ENCODE peak calls at places on chromosome 16, in five cellular contexts. F is hepatocyte, V is PC-3, B is HCT116, E is GM23248. I is an unnamed sample. For H3K9me2, the result is how much of the 10 kb centered on the place peaks cover.

GRCh38 chr16:787978-788398 is at the start of gene RPUSD1:
- DNase-seq in V (no peak), F (no peak), E (no peak), B (no peak), I (peak)

GRCh38 chr16:54193656-54194007 is 93.0 kb downstream of the IRX3 start:
- DNase-seq in F (peak), B (peak), V (peak), E (peak), I (peak)

GRCh38 chr16:64363039-64363438 is 758.8 kb downstream of the CDH11 start:
- DNase-seq in F (no peak), E (peak), B (no peak), V (no peak), I (no peak)

GRCh38 chr16:11036040-11036439 is 91.7 kb downstream of the CLEC16A start:
- DNase-seq in V (no peak), B (no peak), E (no peak), F (no peak), I (no peak)

GRCh38 chr16:64356267-64356666 is 765.6 kb downstream of the CDH11 start:
- DNase-seq in E (peak), B (no peak), V (peak), F (peak), I (no peak)

GRCh38 chr16:11560701-11561439 is 25.8 kb downstream of the LITAF start:
- DNase-seq in V (no peak), F (peak), B (no peak), E (no peak), I (peak)

GRCh38 chr16:14564881-14565687 is 65.0 kb downstream of the PARN start:
- DNase-seq in V (peak), B (no peak), E (peak), F (peak), I (peak)

GRCh38 chr16:86903068-86903467 is 324.7 kb downstream of the FOXL1 start:
- DNase-seq in F (no peak), E (no peak), V (no peak), B (no peak), I (no peak)

GRCh38 chr16:86882586-86883280 is 304.4 kb downstream of the FOXL1 start:
- DNase-seq in V (peak), F (peak), B (no peak), E (peak), I (no peak)

GRCh38 chr16:53129281-53130192 is 74.7 kb downstream of the CHD9 start:
- DNase-seq in V (peak), F (peak), B (no peak), E (peak), I (peak)

GRCh38 chr16:51941412-51941811 is 605.5 kb downstream of the TOX3 start:
- DNase-seq in V (no peak), F (no peak), E (no peak), B (no peak), I (no peak)

DNA sequence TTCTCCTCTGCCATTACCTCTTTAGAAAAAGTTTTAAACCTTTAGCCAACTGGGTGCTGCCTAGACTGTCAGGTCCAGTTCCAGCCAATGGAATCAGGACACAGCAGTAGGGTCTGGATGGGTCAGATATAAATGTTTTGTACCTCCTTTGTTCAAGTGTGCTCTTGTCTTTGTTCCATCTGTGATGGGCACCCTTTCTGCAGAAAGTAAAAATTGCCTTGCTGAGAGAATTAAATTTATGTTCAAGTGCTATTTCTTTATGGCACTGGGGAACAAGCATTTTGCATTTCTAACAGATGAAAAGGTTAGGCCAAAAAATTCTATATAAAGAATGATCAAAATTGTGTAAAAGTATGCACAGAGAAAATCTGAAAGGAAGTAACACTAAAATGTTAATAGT is 5.2 kb upstream of the HP start:
- DNase-seq in B (no peak), E (no peak), V (no peak), F (no peak), I (no peak)
- H3K9me2 ChIP-seq in B (under half), E (under half), V (under half), F (under half), I (under half)

DNA sequence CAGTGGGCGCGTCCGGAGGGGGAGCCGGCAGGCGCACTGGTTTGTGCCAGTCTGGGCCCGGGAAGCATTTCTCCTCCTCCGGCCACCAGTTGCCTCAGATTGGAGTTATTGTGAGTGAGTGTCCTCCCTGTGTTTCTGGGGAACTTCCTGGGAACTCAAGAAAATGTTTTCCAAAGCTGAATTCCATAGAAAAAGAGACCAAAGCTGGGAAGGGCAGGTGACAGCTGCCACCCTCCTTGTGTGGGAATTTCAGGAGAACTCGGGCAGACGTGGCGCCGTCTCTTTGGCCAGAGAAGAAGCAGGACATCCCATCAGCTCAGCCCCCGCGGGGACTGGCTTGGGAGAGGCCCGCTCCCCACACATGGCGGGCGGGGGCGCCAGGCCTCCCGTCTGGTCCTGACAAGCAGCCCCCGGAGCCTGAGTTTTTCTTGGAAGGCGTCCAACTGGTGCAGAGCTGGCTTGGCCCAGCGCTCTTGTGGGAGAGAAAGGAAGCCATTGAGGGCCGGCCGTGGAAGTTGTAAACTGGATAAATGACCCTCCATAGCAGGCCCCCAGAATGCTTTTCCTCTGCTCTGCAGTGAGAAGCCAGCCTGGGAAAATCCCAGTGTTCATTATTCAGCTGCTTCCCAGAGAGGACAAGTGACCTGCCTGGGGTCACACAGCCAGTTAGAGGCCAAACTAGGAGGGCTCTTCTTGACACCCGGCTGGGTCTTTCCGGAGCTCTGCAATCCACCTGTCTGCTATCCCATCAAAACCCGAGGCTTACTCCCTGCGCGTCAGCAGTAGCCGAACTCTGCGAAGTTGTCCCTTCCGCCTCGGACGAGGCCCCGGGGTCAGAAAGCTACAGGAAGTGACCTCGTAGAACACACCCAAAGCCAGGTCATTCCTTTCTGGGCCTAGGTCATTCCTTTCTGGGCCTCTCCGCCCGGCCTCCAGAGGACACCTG is 39.2 kb upstream of the GSE1 start:
- DNase-seq in E (peak), F (peak), V (no peak), B (no peak), I (no peak)
- H3K27ac ChIP-seq in E (peak), F (peak), V (no peak), B (no peak), I (no peak)

GRCh38 chr16:57842606-57843005 is 40.3 kb upstream of the KIFC3 start:
- DNase-seq in F (no peak), E (no peak), B (no peak), V (no peak), I (no peak)

GRCh38 chr16:57838161-57838560 is 35.9 kb upstream of the KIFC3 start:
- DNase-seq in V (no peak), B (no peak), F (no peak), E (no peak), I (no peak)

GRCh38 chr16:57843400-57843799 is 41.1 kb upstream of the KIFC3 start:
- DNase-seq in B (no peak), F (no peak), E (no peak), V (no peak), I (no peak)

GRCh38 chr16:57837305-57838125 is 35.2 kb upstream of the KIFC3 start:
- DNase-seq in F (no peak), E (no peak), B (no peak), V (no peak), I (no peak)

GRCh38 chr16:57840833-57841232 is 38.5 kb upstream of the KIFC3 start:
- DNase-seq in V (no peak), B (no peak), E (no peak), F (no peak), I (no peak)
- H3K9me2 ChIP-seq in V (under half), B (under half), E (under half), F (under half), I (under half)

DNA sequence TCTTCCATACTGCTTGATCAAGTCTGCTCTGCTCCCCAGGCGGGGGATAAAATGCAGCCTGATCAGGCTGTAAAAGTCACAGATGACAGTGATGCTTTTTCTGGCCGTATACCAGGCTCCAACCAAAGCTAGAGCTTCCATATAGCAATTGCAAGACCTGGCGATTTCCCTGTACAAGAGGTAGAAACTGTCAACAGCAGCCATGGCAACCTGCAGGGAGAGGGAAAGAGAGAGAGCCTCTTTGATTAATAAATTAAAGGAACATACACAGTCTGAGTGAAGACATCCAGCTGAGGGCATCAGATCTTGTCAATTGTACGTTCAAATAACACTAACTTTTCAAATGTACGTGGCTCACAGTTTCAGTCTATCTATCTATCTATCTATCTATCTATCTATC is 13.9 kb downstream of the HSDL1 start:
- DNase-seq in E (no peak), V (no peak), F (no peak), B (no peak), I (no peak)
- H3K27ac ChIP-seq in E (no peak), V (no peak), F (no peak), B (no peak), I (no peak)